ENCODE peak calls at places on chromosomes 7 and 10, in six cellular contexts. One of them, this sample, is unnamed.

GRCh38 chr7:130151591-130152269 is 53.5 kb downstream of the TMEM209 start:
- DNase-seq in dorsolateral prefrontal cortex: no peak
- DNase-seq in fibroblast of lung: peak; percentile 36
- DNase-seq in mammary epithelial cell: peak; percentile 23
- DNase-seq in neural crest cell: no peak
- DNase-seq in AG09309: peak; percentile 50
- DNase-seq in this sample: peak; percentile 42

GRCh38 chr10:103966671-103967432 is at the start of gene SLK:
- DNase-seq in dorsolateral prefrontal cortex: peak; percentile 78
- DNase-seq in fibroblast of lung: peak; percentile 77
- DNase-seq in mammary epithelial cell: peak; percentile 80
- DNase-seq in neural crest cell: peak; percentile 70
- DNase-seq in AG09309: peak; percentile 23
- DNase-seq in this sample: peak; percentile 77

GRCh38 chr10:95245425-95246055 is 45.3 kb downstream of the PDLIM1 start:
- DNase-seq in dorsolateral prefrontal cortex: no peak
- DNase-seq in fibroblast of lung: no peak
- DNase-seq in mammary epithelial cell: no peak
- DNase-seq in neural crest cell: no peak
- DNase-seq in AG09309: no peak
- DNase-seq in this sample: no peak

GRCh38 chr7:97012293-97013005 is 7.1 kb downstream of the DLX6 start:
- DNase-seq in dorsolateral prefrontal cortex: no peak
- DNase-seq in fibroblast of lung: no peak
- DNase-seq in mammary epithelial cell: no peak
- DNase-seq in neural crest cell: no peak
- DNase-seq in AG09309: no peak
- DNase-seq in this sample: no peak

GRCh38 chr10:43027331-43027955 is 49.4 kb upstream of the RET start:
- DNase-seq in dorsolateral prefrontal cortex: no peak
- DNase-seq in fibroblast of lung: no peak
- DNase-seq in mammary epithelial cell: no peak
- DNase-seq in neural crest cell: no peak
- DNase-seq in AG09309: no peak
- DNase-seq in this sample: no peak

GRCh38 chr10:83127942-83128575 is 1011.2 kb upstream of the GHITM start:
- DNase-seq in dorsolateral prefrontal cortex: no peak
- DNase-seq in fibroblast of lung: no peak
- DNase-seq in mammary epithelial cell: peak; percentile 80
- DNase-seq in neural crest cell: no peak
- DNase-seq in AG09309: no peak
- DNase-seq in this sample: no peak

GRCh38 chr7:54632696-54633095 is 90.5 kb downstream of the VSTM2A start:
- DNase-seq in dorsolateral prefrontal cortex: no peak
- DNase-seq in fibroblast of lung: no peak
- DNase-seq in mammary epithelial cell: no peak
- DNase-seq in neural crest cell: no peak
- DNase-seq in AG09309: no peak
- DNase-seq in this sample: no peak

GRCh38 chr7:153457796-153458195 is 594.4 kb upstream of the DPP6 start:
- DNase-seq in dorsolateral prefrontal cortex: no peak
- DNase-seq in fibroblast of lung: no peak
- DNase-seq in mammary epithelial cell: no peak
- DNase-seq in neural crest cell: no peak
- DNase-seq in AG09309: no peak
- DNase-seq in this sample: no peak

GRCh38 chr7:47180268-47180826 is 401.6 kb downstream of the TNS3 start:
- DNase-seq in dorsolateral prefrontal cortex: peak; percentile 45
- DNase-seq in fibroblast of lung: peak; percentile 79
- DNase-seq in mammary epithelial cell: peak; percentile 29
- DNase-seq in neural crest cell: peak; percentile 66
- DNase-seq in AG09309: peak; percentile 33
- DNase-seq in this sample: peak; percentile 75

GRCh38 chr10:34001087-34001580 is 666.7 kb upstream of the NRP1 start:
- DNase-seq in dorsolateral prefrontal cortex: no peak
- DNase-seq in fibroblast of lung: no peak
- DNase-seq in mammary epithelial cell: no peak
- DNase-seq in neural crest cell: no peak
- DNase-seq in AG09309: no peak
- DNase-seq in this sample: no peak

GRCh38 chr7:28161319-28161718 is 19.3 kb downstream of the JAZF1 start:
- DNase-seq in dorsolateral prefrontal cortex: no peak
- DNase-seq in fibroblast of lung: no peak
- DNase-seq in mammary epithelial cell: no peak
- DNase-seq in neural crest cell: no peak
- DNase-seq in AG09309: no peak
- DNase-seq in this sample: no peak

GRCh38 chr7:28165971-28166955 is 14.3 kb downstream of the JAZF1 start:
- DNase-seq in dorsolateral prefrontal cortex: no peak
- DNase-seq in fibroblast of lung: peak; percentile 92
- DNase-seq in mammary epithelial cell: peak; percentile 68
- DNase-seq in neural crest cell: no peak
- DNase-seq in AG09309: peak; percentile 84
- DNase-seq in this sample: peak; percentile 96

GRCh38 chr7:28166982-28167715 is 13.4 kb downstream of the JAZF1 start:
- DNase-seq in dorsolateral prefrontal cortex: no peak
- DNase-seq in fibroblast of lung: peak; percentile 35
- DNase-seq in mammary epithelial cell: no peak
- DNase-seq in neural crest cell: no peak
- DNase-seq in AG09309: no peak
- DNase-seq in this sample: peak; percentile 84

GRCh38 chr7:28165221-28165807 is 15.3 kb downstream of the JAZF1 start:
- DNase-seq in dorsolateral prefrontal cortex: no peak
- DNase-seq in fibroblast of lung: no peak
- DNase-seq in mammary epithelial cell: no peak
- DNase-seq in neural crest cell: no peak
- DNase-seq in AG09309: no peak
- DNase-seq in this sample: no peak

DNA sequence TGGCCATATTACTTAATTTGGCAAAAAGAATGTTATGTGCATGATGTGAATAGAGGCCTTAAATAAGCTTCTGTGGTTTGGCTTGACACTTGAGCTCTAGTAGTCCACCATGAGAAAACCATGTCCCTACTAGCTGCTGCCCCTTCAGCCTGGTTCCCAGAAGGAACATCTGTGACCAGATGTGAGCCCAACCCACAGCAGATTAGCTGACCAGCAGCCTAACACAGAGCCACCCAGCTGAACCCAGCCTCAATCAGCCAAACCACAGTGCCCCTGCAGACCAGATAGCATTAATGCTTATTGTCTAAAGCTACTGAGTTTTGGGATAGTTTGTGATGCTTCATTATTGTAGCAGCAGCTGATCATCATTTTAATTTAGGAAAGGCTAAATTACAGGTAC is 16.6 kb downstream of the JAZF1 start:
- DNase-seq in dorsolateral prefrontal cortex: no peak
- DNase-seq in fibroblast of lung: peak; percentile 99
- DNase-seq in mammary epithelial cell: no peak
- DNase-seq in neural crest cell: no peak
- DNase-seq in AG09309: peak; percentile 70
- DNase-seq in this sample: peak; percentile 93
- TF ChIP-seq CTCF in dorsolateral prefrontal cortex: no peak
- TF ChIP-seq CTCF in fibroblast of lung: peak; percentile 10
- TF ChIP-seq CTCF in mammary epithelial cell: no peak
- TF ChIP-seq CTCF in neural crest cell: no peak
- TF ChIP-seq CTCF in AG09309: no peak
- TF ChIP-seq CTCF in this sample: peak; percentile 15

GRCh38 chr10:22325948-22326702 is 5.2 kb downstream of the BMI1 start:
- DNase-seq in dorsolateral prefrontal cortex: no peak
- DNase-seq in fibroblast of lung: no peak
- DNase-seq in mammary epithelial cell: peak; percentile 22
- DNase-seq in neural crest cell: no peak
- DNase-seq in AG09309: no peak
- DNase-seq in this sample: no peak
- TF ChIP-seq CTCF in dorsolateral prefrontal cortex: no peak
- TF ChIP-seq CTCF in fibroblast of lung: no peak
- TF ChIP-seq CTCF in mammary epithelial cell: peak; percentile 2
- TF ChIP-seq CTCF in neural crest cell: no peak
- TF ChIP-seq CTCF in AG09309: peak; percentile 10
- TF ChIP-seq CTCF in this sample: no peak

DNA sequence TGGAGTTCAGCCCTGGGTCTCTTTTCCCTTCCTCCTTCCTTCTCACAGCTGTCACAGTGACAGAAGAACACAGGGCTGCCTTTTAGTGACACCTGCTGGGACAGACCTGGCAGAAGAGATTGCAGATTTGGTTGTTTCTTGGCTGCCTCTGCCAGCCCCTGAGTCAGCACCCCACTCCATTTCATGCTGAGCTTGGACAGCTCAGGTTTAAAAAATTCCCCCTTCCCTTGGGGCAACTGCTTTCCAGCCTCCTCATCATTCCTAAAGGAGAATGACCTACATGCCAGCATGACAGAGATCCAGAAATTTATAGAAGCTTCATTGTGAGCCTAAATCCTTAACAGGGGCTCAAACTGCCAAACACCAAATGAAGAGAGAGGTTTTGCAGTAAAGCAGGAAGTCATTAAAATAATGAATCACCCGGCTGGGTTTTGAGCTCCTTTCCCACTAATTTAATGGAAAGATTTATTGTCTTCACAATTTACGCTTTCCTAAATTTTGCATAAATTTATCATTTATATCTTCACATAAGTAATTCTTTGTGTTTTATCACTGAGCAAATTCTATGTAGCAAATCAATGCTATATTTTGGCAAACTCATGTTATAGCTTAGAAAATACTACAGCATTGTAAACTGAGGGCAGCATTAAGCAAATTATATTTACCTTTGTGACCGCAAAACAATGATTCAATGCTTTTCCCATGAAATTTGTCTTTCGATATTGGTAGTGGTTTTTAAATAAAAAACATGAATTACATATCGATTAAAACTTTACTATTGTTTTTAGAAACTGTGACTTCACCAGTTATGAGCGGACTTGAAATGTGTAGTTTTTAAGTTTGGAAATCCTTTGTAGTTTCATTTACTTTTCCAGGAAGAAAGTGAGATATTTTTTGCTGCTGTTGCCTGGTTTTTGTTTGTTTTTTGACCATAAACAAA is 399.5 kb upstream of the ANKRD30A start:
- DNase-seq in dorsolateral prefrontal cortex: peak; percentile 29
- DNase-seq in fibroblast of lung: peak; percentile 69
- DNase-seq in mammary epithelial cell: peak; percentile 95
- DNase-seq in neural crest cell: no peak
- DNase-seq in AG09309: peak; percentile 92
- DNase-seq in this sample: peak; percentile 42
- TF ChIP-seq CTCF in dorsolateral prefrontal cortex: peak; percentile 36
- TF ChIP-seq CTCF in fibroblast of lung: no peak
- TF ChIP-seq CTCF in mammary epithelial cell: peak; percentile 29
- TF ChIP-seq CTCF in neural crest cell: peak; percentile 58
- TF ChIP-seq CTCF in AG09309: peak; percentile 67
- TF ChIP-seq CTCF in this sample: peak; percentile 19

GRCh38 chr10:110535958-110536891 is 31.3 kb upstream of the SMC3 start:
- DNase-seq in dorsolateral prefrontal cortex: no peak
- DNase-seq in fibroblast of lung: peak; percentile 60
- DNase-seq in mammary epithelial cell: peak; percentile 70
- DNase-seq in neural crest cell: no peak
- DNase-seq in AG09309: no peak
- DNase-seq in this sample: peak; percentile 39
- TF ChIP-seq CTCF in dorsolateral prefrontal cortex: no peak
- TF ChIP-seq CTCF in fibroblast of lung: peak; percentile 32
- TF ChIP-seq CTCF in mammary epithelial cell: no peak
- TF ChIP-seq CTCF in neural crest cell: no peak
- TF ChIP-seq CTCF in AG09309: peak; percentile 55
- TF ChIP-seq CTCF in this sample: peak; percentile 43

GRCh38 chr10:73763343-73763742 is 18.5 kb upstream of the CHCHD1 start:
- DNase-seq in dorsolateral prefrontal cortex: no peak
- DNase-seq in fibroblast of lung: no peak
- DNase-seq in mammary epithelial cell: no peak
- DNase-seq in neural crest cell: no peak
- DNase-seq in AG09309: no peak
- DNase-seq in this sample: no peak

GRCh38 chr10:73756183-73756582 is 12.0 kb downstream of the SEC24C start:
- DNase-seq in dorsolateral prefrontal cortex: no peak
- DNase-seq in fibroblast of lung: no peak
- DNase-seq in mammary epithelial cell: no peak
- DNase-seq in neural crest cell: no peak
- DNase-seq in AG09309: no peak
- DNase-seq in this sample: no peak

GRCh38 chr10:73762915-73763314 is 18.7 kb downstream of the SEC24C start:
- DNase-seq in dorsolateral prefrontal cortex: no peak
- DNase-seq in fibroblast of lung: no peak
- DNase-seq in mammary epithelial cell: peak; percentile 80
- DNase-seq in neural crest cell: no peak
- DNase-seq in AG09309: no peak
- DNase-seq in this sample: no peak

GRCh38 chr10:73759512-73760115 is 15.4 kb downstream of the SEC24C start:
- DNase-seq in dorsolateral prefrontal cortex: no peak
- DNase-seq in fibroblast of lung: no peak
- DNase-seq in mammary epithelial cell: no peak
- DNase-seq in neural crest cell: no peak
- DNase-seq in AG09309: no peak
- DNase-seq in this sample: no peak

GRCh38 chr10:73758704-73759511 is 14.7 kb downstream of the SEC24C start:
- DNase-seq in dorsolateral prefrontal cortex: no peak
- DNase-seq in fibroblast of lung: no peak
- DNase-seq in mammary epithelial cell: no peak
- DNase-seq in neural crest cell: no peak
- DNase-seq in AG09309: no peak
- DNase-seq in this sample: no peak
- TF ChIP-seq CTCF in dorsolateral prefrontal cortex: no peak
- TF ChIP-seq CTCF in fibroblast of lung: no peak
- TF ChIP-seq CTCF in mammary epithelial cell: no peak
- TF ChIP-seq CTCF in neural crest cell: no peak
- TF ChIP-seq CTCF in AG09309: no peak
- TF ChIP-seq CTCF in this sample: no peak

This sample was measured in fibroblast of villous mesenchyme.